ENCODE peak calls at places on chromosomes 1 and 21, in four cellular contexts. R is fibroblast of lung, X is GM12865, Y is HCT116. B is an unnamed sample.

GRCh38 chr21:45581322-45581712 is 39.1 kb upstream of the SLC19A1 start:
- DNase-seq in X (no peak), R (no peak), Y (no peak), B (no peak)

GRCh38 chr1:180098242-180098995 is 56.2 kb upstream of the QSOX1 start:
- DNase-seq in X (no peak), R (peak), Y (no peak), B (peak)

GRCh38 chr1:175268720-175269119 is 76.1 kb upstream of the KIAA0040 start:
- DNase-seq in Y (peak), R (no peak), X (no peak), B (no peak)

GRCh38 chr1:6007318-6008083 is 15.3 kb upstream of the NPHP4 start:
- DNase-seq in R (peak), X (no peak), Y (no peak), B (no peak)

GRCh38 chr1:212595787-212596714 is 12.5 kb upstream of the ATF3 start:
- DNase-seq in R (peak), X (peak), Y (peak), B (peak)

GRCh38 chr1:102434421-102434820 is 437.7 kb upstream of the OLFM3 start:
- DNase-seq in X (peak), R (no peak), Y (peak), B (no peak)

GRCh38 chr1:210232524-210233215 is at the start of gene SERTAD4:
- DNase-seq in Y (peak), X (no peak), R (peak), B (no peak)

GRCh38 chr21:45060675-45061311 is 13.6 kb upstream of the ADARB1 start:
- DNase-seq in Y (no peak), X (peak), R (no peak), B (no peak)

GRCh38 chr1:178633068-178633467 is 92.0 kb upstream of the RALGPS2 start:
- DNase-seq in R (peak), X (no peak), Y (no peak), B (peak)

GRCh38 chr1:69413129-69413528 is 154.6 kb upstream of the LRRC7 start:
- DNase-seq in R (no peak), Y (no peak), X (no peak), B (no peak)

GRCh38 chr1:22141493-22141892 is 1.4 kb downstream of the WNT4 start:
- DNase-seq in X (no peak), Y (no peak), R (no peak), B (no peak)

GRCh38 chr1:234863596-234863995 is 253.6 kb upstream of the IRF2BP2 start:
- DNase-seq in Y (no peak), R (peak), X (no peak), B (no peak)

GRCh38 chr1:25338188-25338981 is at the start of gene TMEM50A:
- DNase-seq in R (peak), X (peak), Y (peak), B (no peak)

GRCh38 chr21:33414926-33415325 is 11.7 kb downstream of the IFNGR2 start:
- DNase-seq in Y (no peak), X (no peak), R (no peak), B (no peak)

GRCh38 chr1:182317489-182318180 is 74.0 kb downstream of the GLUL start:
- DNase-seq in R (no peak), X (no peak), Y (no peak), B (no peak)

GRCh38 chr1:36516372-36517018 is 33.8 kb upstream of the CSF3R start:
- DNase-seq in X (peak), R (peak), Y (peak), B (peak)

GRCh38 chr1:245997471-245998258 is 509.4 kb downstream of the SMYD3 start:
- DNase-seq in Y (no peak), R (peak), X (no peak), B (no peak)

GRCh38 chr1:167860231-167860923 is 53.6 kb downstream of the ADCY10 start:
- DNase-seq in X (no peak), Y (no peak), R (peak), B (no peak)

GRCh38 chr1:60255565-60255964 is 182.0 kb upstream of the C1orf87 start:
- DNase-seq in Y (no peak), R (peak), X (no peak), B (no peak)

GRCh38 chr1:206802401-206802800 is 30.1 kb upstream of the IL10 start:
- DNase-seq in Y (no peak), X (no peak), R (no peak), B (no peak)

GRCh38 chr21:35048706-35049617 is at the start of gene RUNX1:
- DNase-seq in X (peak), Y (no peak), R (peak), B (peak)

GRCh38 chr1:246597340-246597739 is 31.1 kb downstream of the CNST start:
- DNase-seq in Y (no peak), R (peak), X (no peak), B (peak)

GRCh38 chr21:26717146-26717739 is 128.0 kb downstream of the ADAMTS1 start:
- DNase-seq in X (peak), Y (no peak), R (no peak), B (no peak)

GRCh38 chr1:207454046-207454964 is at the start of gene CR2:
- DNase-seq in X (peak), Y (peak), R (peak), B (no peak)

GRCh38 chr21:39258207-39258606 is 55.2 kb downstream of the BRWD1 start:
- DNase-seq in Y (no peak), X (no peak), R (no peak), B (no peak)

GRCh38 chr1:18901147-18901951 is 1.0 kb downstream of the ALDH4A1 start:
- DNase-seq in R (no peak), Y (no peak), X (no peak), B (no peak)

GRCh38 chr1:113223040-113223439 is 150.0 kb downstream of the LRIG2 start:
- DNase-seq in X (no peak), Y (no peak), R (no peak), B (no peak)

GRCh38 chr1:115647000-115647399 is 5.2 kb downstream of the VANGL1 start:
- DNase-seq in R (peak), X (no peak), Y (no peak), B (no peak)

GRCh38 chr1:229973297-229973612 is 93.8 kb upstream of the GALNT2 start:
- DNase-seq in R (no peak), Y (no peak), X (no peak), B (no peak)

GRCh38 chr1:229971141-229971540 is 95.9 kb upstream of the GALNT2 start:
- DNase-seq in X (no peak), R (no peak), Y (no peak), B (no peak)

GRCh38 chr1:229975047-229975446 is 92.0 kb upstream of the GALNT2 start:
- DNase-seq in R (no peak), X (no peak), Y (no peak), B (no peak)

GRCh38 chr1:229970714-229971113 is 96.3 kb upstream of the GALNT2 start:
- DNase-seq in R (peak), X (no peak), Y (no peak), B (no peak)

GRCh38 chr1:229972600-229973296 is 94.3 kb upstream of the GALNT2 start:
- DNase-seq in Y (no peak), R (no peak), X (peak), B (no peak)
- TF ChIP-seq CTCF in Y (peak), R (no peak), X (peak), B (peak)

GRCh38 chr1:7070389-7071029 is 285.3 kb downstream of the CAMTA1 start:
- DNase-seq in R (peak), X (peak), Y (peak), B (peak)

GRCh38 chr1:7063981-7064380 is 278.7 kb downstream of the CAMTA1 start:
- DNase-seq in Y (no peak), X (no peak), R (no peak), B (no peak)

GRCh38 chr1:7068552-7068951 is 283.3 kb downstream of the CAMTA1 start:
- DNase-seq in Y (no peak), X (no peak), R (no peak), B (no peak)

DNA sequence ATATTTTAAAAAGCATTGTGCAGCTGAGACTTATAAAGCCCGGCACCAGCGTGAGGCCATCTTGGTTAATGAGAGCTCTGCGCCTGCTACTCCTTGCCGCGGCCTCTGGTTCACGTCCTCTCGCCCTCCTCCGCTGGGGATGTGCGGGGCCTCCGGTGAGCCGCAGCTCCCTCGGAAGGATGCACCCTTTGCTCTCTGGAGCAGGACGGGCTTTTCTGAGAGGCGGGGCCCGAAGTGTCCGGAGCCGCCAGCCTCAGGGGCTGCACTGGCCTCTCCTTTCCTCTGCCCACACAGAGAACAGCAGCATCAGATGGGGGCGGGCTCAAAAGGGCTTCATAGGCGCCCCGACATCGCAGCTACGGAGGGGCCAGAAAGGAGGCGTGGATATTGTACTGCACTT is 284.6 kb downstream of the CAMTA1 start:
- DNase-seq in Y (no peak), X (no peak), R (peak), B (no peak)
- H3K4me3 ChIP-seq in Y (no peak), X (no peak), R (peak), B (peak)

GRCh38 chr1:29126198-29126597 is 2.5 kb upstream of the TMEM200B start:
- DNase-seq in R (no peak), X (no peak), Y (no peak), B (no peak)

GRCh38 chr1:29122987-29123870 is 474 bp downstream of the TMEM200B start:
- DNase-seq in R (peak), Y (no peak), X (no peak), B (no peak)

GRCh38 chr1:29125237-29125641 is 1.5 kb upstream of the TMEM200B start:
- DNase-seq in R (no peak), X (no peak), Y (no peak), B (no peak)

GRCh38 chr1:29123871-29124365 is at the start of gene TMEM200B:
- DNase-seq in R (no peak), Y (no peak), X (no peak), B (no peak)

DNA sequence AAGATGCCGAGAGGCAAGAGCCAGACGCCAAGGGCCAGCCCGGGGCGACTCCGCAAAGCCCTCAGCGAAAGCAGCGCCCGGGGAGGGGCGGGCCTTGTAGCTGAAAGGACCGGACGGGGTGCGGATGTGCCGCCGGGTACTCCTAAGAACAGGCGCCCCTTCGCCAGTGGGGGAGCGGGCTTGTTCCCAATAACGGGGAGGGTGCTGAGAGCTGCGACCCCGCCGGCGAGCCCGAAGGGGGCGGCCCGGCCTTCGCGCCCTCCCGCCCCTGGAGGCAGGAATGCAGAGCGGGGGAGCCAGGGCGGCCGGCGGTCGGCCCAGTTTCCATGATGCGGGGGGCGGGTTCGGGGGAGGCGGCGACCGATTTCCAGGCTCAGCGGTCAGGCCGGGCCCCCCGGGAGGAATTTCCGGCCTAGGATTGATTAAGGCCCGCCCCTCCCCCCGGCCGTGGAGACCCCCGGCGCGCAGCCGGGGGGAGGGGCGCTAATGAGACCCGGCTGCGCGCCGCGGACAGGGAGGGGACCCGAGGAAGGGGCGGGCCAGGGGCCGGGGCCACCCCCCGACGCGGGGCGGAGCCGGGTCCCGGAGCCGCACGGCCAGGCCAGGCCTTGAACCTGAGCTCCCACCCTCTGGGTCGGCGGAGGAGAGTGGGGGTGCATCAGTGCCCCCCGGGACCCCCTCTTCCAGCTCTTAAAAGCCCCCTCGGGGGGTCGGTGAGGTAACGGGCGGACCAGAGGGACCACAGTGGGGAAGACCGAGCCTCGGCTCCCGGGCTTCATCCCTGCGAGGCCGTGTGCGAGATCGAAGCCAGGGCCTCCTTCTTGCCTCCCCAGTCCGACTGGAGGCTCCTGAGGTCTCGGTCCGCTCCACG is 898 bp upstream of the TMEM200B start:
- DNase-seq in Y (peak), X (peak), R (peak), B (no peak)
- TF ChIP-seq CTCF in Y (no peak), X (no peak), R (peak), B (peak)

DNA sequence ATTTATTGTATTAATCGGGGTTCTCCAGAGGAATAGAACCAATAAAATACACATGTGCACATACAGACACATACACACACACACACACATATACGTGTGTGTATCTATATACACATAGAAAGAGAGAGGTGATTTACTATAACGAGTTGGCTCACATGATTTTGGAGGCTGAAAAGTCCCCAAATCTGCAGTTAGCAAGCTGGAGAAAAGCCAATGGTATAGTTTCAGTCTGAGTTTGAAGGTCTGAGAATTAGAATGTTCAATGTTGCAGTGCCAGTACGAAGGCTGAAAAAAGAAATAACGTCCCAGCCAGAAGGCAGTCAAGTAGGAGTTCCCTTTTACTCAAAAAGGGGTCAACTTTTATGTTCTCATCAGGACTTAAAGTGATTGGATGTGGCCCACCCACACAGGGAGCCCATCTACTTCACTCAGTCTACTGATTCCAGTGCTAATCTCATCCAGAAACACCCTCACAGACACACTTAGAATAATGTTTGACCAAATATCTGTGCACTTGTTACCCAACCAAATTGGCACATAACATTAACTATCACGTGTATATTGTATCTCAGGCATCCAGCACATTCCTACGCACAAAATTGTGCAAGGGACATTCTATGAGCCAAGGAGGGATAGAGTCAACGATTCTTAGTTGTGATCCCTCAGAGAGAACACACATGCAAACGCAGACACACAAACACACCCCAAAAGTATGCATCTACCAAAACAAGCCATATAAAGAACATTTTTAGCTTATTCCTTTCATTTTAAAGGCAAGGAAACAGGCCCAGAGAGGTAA is 195.5 kb upstream of the DUSP10 start:
- DNase-seq in R (no peak), X (peak), Y (no peak), B (no peak)
- H3K4me3 ChIP-seq in R (no peak), X (no peak), Y (no peak), B (no peak)

DNA sequence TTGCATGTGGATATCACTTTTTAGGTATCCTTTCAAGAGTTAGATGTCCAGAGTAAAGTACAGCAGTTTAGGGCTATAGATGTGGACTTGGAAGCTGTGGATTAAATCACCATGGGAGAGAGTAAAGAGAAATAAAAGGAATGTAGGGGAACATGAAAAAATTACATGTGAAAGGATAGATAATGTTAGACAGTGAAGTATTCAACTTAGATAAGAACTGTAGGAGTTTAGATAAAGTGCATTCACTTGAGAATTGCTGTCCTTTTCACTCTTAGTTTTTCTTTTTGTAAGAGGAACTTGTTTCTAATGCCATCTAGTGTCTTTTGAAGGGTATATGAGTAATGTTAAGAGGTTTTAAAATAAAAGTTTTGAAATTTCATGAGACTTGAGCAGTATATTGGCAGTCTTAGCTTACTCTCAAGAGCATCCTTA is 40.1 kb downstream of the MAST2 start:
- DNase-seq in X (peak), R (peak), Y (no peak), B (peak)
- TF ChIP-seq CTCF in X (peak), R (no peak), Y (peak), B (peak)

GRCh38 chr1:111953797-111954196 is 35.7 kb downstream of the KCND3 start:
- DNase-seq in R (no peak), X (no peak), Y (no peak), B (no peak)
- H3K4me3 ChIP-seq in R (no peak), X (no peak), Y (no peak), B (no peak)

GRCh38 chr21:29288239-29288638 is 10.5 kb upstream of the BACH1 start:
- DNase-seq in X (no peak), R (no peak), Y (no peak), B (no peak)
- TF ChIP-seq CTCF in X (no peak), R (no peak), Y (no peak), B (no peak)

GRCh38 chr1:48776400-48777218 is at the start of gene BEND5:
- DNase-seq in X (no peak), R (peak), Y (no peak), B (no peak)

GRCh38 chr1:48775817-48776399 is 783 bp downstream of the BEND5 start:
- DNase-seq in X (no peak), Y (no peak), R (no peak), B (no peak)

GRCh38 chr1:48773133-48773532 is 3.6 kb downstream of the BEND5 start:
- DNase-seq in Y (no peak), X (peak), R (no peak), B (no peak)

GRCh38 chr1:48772221-48772620 is 4.5 kb downstream of the BEND5 start:
- DNase-seq in Y (no peak), R (no peak), X (no peak), B (no peak)

DNA sequence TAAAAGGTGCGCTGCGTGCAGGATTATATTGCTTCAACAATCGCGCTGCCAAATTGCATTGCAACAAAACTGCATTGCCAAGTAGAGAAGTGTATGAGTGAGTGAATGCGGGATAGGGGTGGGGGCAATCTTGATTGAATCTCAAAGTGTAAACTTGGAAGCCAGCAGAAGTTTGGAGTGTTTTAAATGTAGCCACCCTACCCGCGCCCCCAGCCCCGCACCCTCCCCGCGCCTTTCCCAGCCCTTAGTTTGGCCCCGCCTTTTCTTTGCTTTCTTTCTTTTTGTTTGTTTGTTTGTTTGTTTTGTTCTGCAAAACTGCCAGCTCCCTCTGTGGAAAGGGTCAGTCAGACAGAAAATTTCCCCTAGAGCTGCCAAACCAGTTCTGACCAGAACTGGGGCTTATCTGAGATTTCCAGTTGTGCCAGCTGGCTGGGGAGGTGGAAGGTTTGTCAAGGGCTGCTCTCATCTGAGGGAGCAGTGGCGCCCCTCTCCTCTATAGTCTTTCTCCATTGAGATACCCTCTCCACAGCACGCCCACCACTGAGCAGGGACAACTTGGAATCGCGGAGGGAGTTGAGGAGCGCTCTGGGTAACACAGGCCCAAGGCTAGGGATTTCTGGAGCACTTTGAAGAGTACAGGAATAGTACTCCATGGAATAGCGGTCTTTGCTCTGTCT is 666 bp upstream of the BEND5 start:
- DNase-seq in Y (no peak), R (no peak), X (no peak), B (no peak)
- H3K4me3 ChIP-seq in Y (no peak), R (no peak), X (peak), B (no peak)

DNA sequence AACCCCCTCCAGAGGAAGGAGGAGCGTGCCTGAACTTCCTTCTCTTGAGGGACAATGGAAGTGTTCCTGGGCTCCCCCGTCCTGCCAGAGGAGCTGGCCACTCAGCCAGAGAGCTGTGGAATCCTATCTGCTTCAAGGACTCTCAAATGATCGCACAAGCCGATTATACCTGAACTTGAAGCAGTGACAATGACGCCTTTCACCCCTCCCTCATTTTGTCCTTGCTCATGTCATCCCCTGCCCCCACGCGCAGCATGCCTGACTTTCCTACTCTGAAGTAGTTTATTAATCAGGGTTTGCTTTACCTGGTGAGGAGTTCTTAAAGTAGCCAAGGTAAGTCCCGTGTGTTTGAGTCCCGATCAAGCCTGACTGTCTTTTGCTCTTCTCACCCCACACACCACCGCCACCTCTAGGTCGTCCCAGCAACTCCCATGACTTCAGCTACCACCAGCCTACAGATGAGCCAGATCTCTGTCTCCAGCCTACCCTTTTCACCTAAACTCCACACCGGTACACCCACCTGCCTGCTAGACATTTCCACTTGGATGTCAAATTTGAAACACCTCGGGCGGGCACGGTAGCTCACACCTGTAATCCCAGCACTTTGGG is 25.0 kb upstream of the PRELP start:
- DNase-seq in R (no peak), Y (no peak), X (no peak), B (no peak)
- TF ChIP-seq CTCF in R (no peak), Y (no peak), X (peak), B (no peak)

B was measured in AG09309.